ENCODE peak calls at places on chromosomes 5 and 9, in five cellular contexts. E is endodermal cell, V is psoas muscle, G is WTC11, D is neuronal stem cell. U is an unnamed sample.

GRCh38 chr5:62489471-62489870 is 76.9 kb downstream of the IPO11 start:
- DNase-seq in D (no peak), E (no peak), V (no peak), G (no peak), U (no peak)

GRCh38 chr9:72132052-72132451 is 17.2 kb upstream of the GDA start:
- DNase-seq in D (no peak), G (no peak), V (no peak), E (no peak), U (no peak)

GRCh38 chr5:127944125-127944524 is 139.4 kb upstream of the SLC12A2 start:
- DNase-seq in V (no peak), G (no peak), E (no peak), D (no peak), U (no peak)

GRCh38 chr5:582936-583635 is 29.1 kb upstream of the CEP72 start:
- DNase-seq in D (no peak), E (no peak), V (no peak), G (no peak), U (no peak)

GRCh38 chr5:140228364-140228837 is 53.4 kb downstream of the CYSTM1 start:
- DNase-seq in E (peak), D (no peak), G (no peak), V (no peak), U (no peak)

GRCh38 chr5:110402562-110402961 is 323.9 kb downstream of the TMEM232 start:
- DNase-seq in D (peak), V (no peak), G (no peak), E (no peak), U (no peak)

GRCh38 chr9:97723819-97724218 is 26.7 kb upstream of the XPA start:
- DNase-seq in G (no peak), D (no peak), V (no peak), E (no peak), U (no peak)

GRCh38 chr9:121558423-121558950 is 58.8 kb upstream of the GGTA1 start:
- DNase-seq in V (no peak), E (peak), D (no peak), G (no peak), U (no peak)

GRCh38 chr9:32004431-32005076 is 379.9 kb upstream of the ACO1 start:
- DNase-seq in G (no peak), D (no peak), V (no peak), E (peak), U (no peak)

GRCh38 chr5:29113516-29113915 is 2075.1 kb upstream of the CDH9 start:
- DNase-seq in V (no peak), G (no peak), E (peak), D (no peak), U (no peak)

GRCh38 chr9:124290053-124290581 is 32.4 kb downstream of the NEK6 start:
- DNase-seq in D (no peak), E (no peak), G (no peak), V (no peak), U (no peak)

GRCh38 chr9:121736964-121737462 is 85.6 kb downstream of the DAB2IP start:
- DNase-seq in E (peak), D (no peak), V (peak), G (peak), U (no peak)

GRCh38 chr9:90873422-90873821 is 71.8 kb downstream of the SYK start:
- DNase-seq in E (no peak), D (no peak), V (no peak), G (no peak), U (no peak)

GRCh38 chr5:54234304-54234938 is 76.0 kb downstream of the ARL15 start:
- DNase-seq in V (no peak), D (no peak), G (no peak), E (no peak), U (no peak)

GRCh38 chr5:159286420-159287035 is 23.4 kb downstream of the UBLCP1 start:
- DNase-seq in D (no peak), G (no peak), E (no peak), V (no peak), U (peak)

GRCh38 chr9:83280790-83281189 is 217.8 kb upstream of the RASEF start:
- DNase-seq in G (no peak), D (no peak), V (no peak), E (no peak), U (no peak)

GRCh38 chr5:91306497-91306896 is 76.6 kb downstream of the ARRDC3 start:
- DNase-seq in V (no peak), G (no peak), E (no peak), D (no peak), U (no peak)

GRCh38 chr9:93232388-93232965 is 48.5 kb downstream of the WNK2 start:
- DNase-seq in E (no peak), G (no peak), D (no peak), V (no peak), U (no peak)

GRCh38 chr9:113738898-113739604 is 137.1 kb upstream of the ZNF618 start:
- DNase-seq in G (no peak), D (no peak), V (no peak), E (peak), U (no peak)

GRCh38 chr9:135087489-135087791 is at the start of gene OLFM1:
- DNase-seq in E (peak), V (peak), D (peak), G (peak), U (peak)

GRCh38 chr5:135162661-135163265 is 128.7 kb upstream of the PITX1 start:
- DNase-seq in D (no peak), G (no peak), E (peak), V (no peak), U (no peak)

GRCh38 chr9:89078421-89078820 is 87.2 kb downstream of the S1PR3 start:
- DNase-seq in E (no peak), V (no peak), G (no peak), D (no peak), U (no peak)

GRCh38 chr9:110351009-110351467 is 13.4 kb upstream of the TXNDC8 start:
- DNase-seq in G (no peak), V (no peak), D (no peak), E (no peak), U (no peak)

GRCh38 chr9:90770927-90771326 is 30.7 kb upstream of the SYK start:
- DNase-seq in E (no peak), D (no peak), V (no peak), G (no peak), U (no peak)